ENCODE peak calls at places on chromosome 21, in seven cellular contexts. U is bronchial epithelial cell, L is K562, I is uterus, V is HL-60, N is left lung, H is cardiac muscle cell. E is an unnamed sample. For H3K27me3, the result is how much of the 10 kb centered on the place peaks cover.

GRCh38 chr21:34724131-34724856 is 55.5 kb downstream of the CLIC6 start:
- DNase-seq in I (no peak), N (no peak), U (no peak), H (no peak), V (no peak), L (no peak), E (no peak)

GRCh38 chr21:28857720-28858119 is 135.0 kb downstream of the LTN1 start:
- DNase-seq in V (no peak), U (no peak), H (no peak), N (no peak), I (no peak), L (no peak), E (no peak)

GRCh38 chr21:35427320-35428040 is 378.4 kb upstream of the RUNX1 start:
- DNase-seq in N (no peak), V (no peak), L (no peak), I (no peak), H (no peak), U (no peak), E (no peak)

GRCh38 chr21:28771790-28772501 is 220.7 kb downstream of the LTN1 start:
- DNase-seq in V (no peak), I (no peak), H (no peak), N (no peak), U (peak), L (no peak), E (no peak)

GRCh38 chr21:27480841-27481261 is 514.0 kb upstream of the ADAMTS5 start:
- DNase-seq in V (no peak), N (no peak), L (no peak), H (no peak), I (no peak), U (peak), E (no peak)

GRCh38 chr21:25960423-25960822 is 210.1 kb downstream of the APP start:
- DNase-seq in N (no peak), L (no peak), I (no peak), V (no peak), U (no peak), H (peak), E (peak)

GRCh38 chr21:35529141-35529863 is 480.2 kb upstream of the RUNX1 start:
- DNase-seq in N (no peak), U (peak), V (no peak), L (no peak), H (no peak), I (no peak), E (no peak)

GRCh38 chr21:26835714-26836265 is 9.4 kb downstream of the ADAMTS1 start:
- DNase-seq in U (peak), I (no peak), V (no peak), H (no peak), L (no peak), N (no peak), E (no peak)

GRCh38 chr21:25467891-25468290 is 139.4 kb downstream of the MRPL39 start:
- DNase-seq in V (peak), U (peak), H (no peak), I (no peak), L (no peak), N (no peak), E (no peak)

GRCh38 chr21:33089439-33089838 is 19.5 kb downstream of the OLIG1 start:
- DNase-seq in V (no peak), U (no peak), N (peak), I (no peak), H (no peak), L (no peak), E (no peak)

GRCh38 chr21:32698286-32698685 is 29.5 kb downstream of the SYNJ1 start:
- DNase-seq in L (no peak), V (no peak), H (no peak), I (no peak), N (no peak), U (no peak), E (no peak)

GRCh38 chr21:27534211-27534610 is 567.3 kb upstream of the ADAMTS5 start:
- DNase-seq in N (no peak), V (no peak), U (no peak), H (no peak), I (no peak), L (no peak), E (no peak)

GRCh38 chr21:32411366-32412161 is 942 bp upstream of the EVA1C start:
- DNase-seq in N (peak), L (peak), U (no peak), I (peak), V (no peak), H (peak), E (peak)

GRCh38 chr21:40331182-40331581 is 463.9 kb downstream of the PCP4 start:
- DNase-seq in V (no peak), N (no peak), H (peak), I (no peak), U (no peak), L (no peak), E (no peak)

GRCh38 chr21:32921632-32922230 is 104.0 kb upstream of the OLIG2 start:
- DNase-seq in U (peak), I (no peak), N (no peak), V (no peak), L (peak), H (no peak), E (peak)

GRCh38 chr21:35641271-35642016 is 418.9 kb downstream of the SETD4 start:
- DNase-seq in L (no peak), I (no peak), U (no peak), H (no peak), V (no peak), N (no peak), E (no peak)

GRCh38 chr21:24941316-24942185 is 665.7 kb downstream of the MRPL39 start:
- DNase-seq in L (no peak), U (peak), I (no peak), V (no peak), H (no peak), N (no peak), E (no peak)

GRCh38 chr21:26977741-26978140 is 10.9 kb upstream of the ADAMTS5 start:
- DNase-seq in N (no peak), I (no peak), U (peak), H (no peak), V (no peak), L (no peak), E (no peak)

GRCh38 chr21:35628331-35628730 is 432.0 kb downstream of the SETD4 start:
- DNase-seq in N (no peak), U (no peak), H (no peak), L (no peak), V (no peak), I (no peak), E (no peak)

GRCh38 chr21:27812279-27812678 is 845.4 kb upstream of the ADAMTS5 start:
- DNase-seq in U (peak), I (no peak), N (no peak), V (no peak), H (no peak), L (no peak), E (no peak)

GRCh38 chr21:24367936-24368335 is 1239.3 kb downstream of the MRPL39 start:
- DNase-seq in V (no peak), L (no peak), I (no peak), H (no peak), N (no peak), U (peak), E (no peak)

GRCh38 chr21:35075546-35075945 is 26.4 kb upstream of the RUNX1 start:
- DNase-seq in L (peak), U (peak), I (no peak), H (no peak), V (no peak), N (no peak), E (no peak)

GRCh38 chr21:29351691-29352090 is 53.0 kb downstream of the BACH1 start:
- DNase-seq in L (no peak), U (no peak), N (no peak), H (peak), I (no peak), V (no peak), E (no peak)

DNA sequence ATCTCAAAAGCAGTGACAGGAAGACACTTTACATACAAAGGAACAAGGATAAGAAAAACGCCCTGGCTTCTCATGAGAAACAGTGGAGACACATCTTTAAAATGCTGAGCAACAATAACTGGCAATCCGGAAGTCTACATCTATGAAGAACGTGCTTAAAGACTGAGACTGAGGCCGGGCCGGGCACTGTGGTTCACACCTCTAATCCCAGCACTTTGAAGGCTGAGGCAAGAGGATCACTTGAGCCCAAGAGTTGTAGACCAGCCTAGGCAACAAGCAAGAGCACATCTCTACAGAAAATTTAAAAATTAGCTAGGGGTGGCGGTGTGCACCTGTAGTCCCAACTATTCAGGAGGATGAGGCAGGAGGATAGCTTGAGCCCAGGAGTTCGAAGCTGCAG is 2.1 kb upstream of the KRTAP12-1 start:
- DNase-seq in H (no peak), L (no peak), U (no peak), V (no peak), I (no peak), N (no peak), E (no peak)
- H3K27me3 ChIP-seq in H (under half), L (half or more), U (under half), V (under half), I (under half), N (under half), E (under half)

GRCh38 chr21:39134288-39134810 is 48.9 kb downstream of the PSMG1 start:
- DNase-seq in V (no peak), N (no peak), I (no peak), L (no peak), U (no peak), H (no peak), E (no peak)
- H3K4me3 ChIP-seq in V (no peak), N (no peak), I (no peak), L (no peak), U (no peak), H (no peak), E (no peak)

GRCh38 chr21:42332557-42332956 is 17.3 kb upstream of the TFF3 start:
- DNase-seq in U (no peak), N (no peak), V (no peak), L (no peak), H (no peak), I (peak), E (no peak)
- TF ChIP-seq CTCF in U (no peak), N (no peak), V (no peak), L (no peak), H (no peak), I (no peak), E (no peak)

GRCh38 chr21:39107739-39108138 is 75.5 kb downstream of the PSMG1 start:
- DNase-seq in V (no peak), I (no peak), H (no peak), U (no peak), N (no peak), L (no peak), E (no peak)

GRCh38 chr21:39104911-39105310 is 78.3 kb downstream of the PSMG1 start:
- DNase-seq in V (no peak), U (no peak), I (no peak), N (no peak), L (no peak), H (no peak), E (no peak)

GRCh38 chr21:39106881-39107462 is 76.3 kb downstream of the PSMG1 start:
- DNase-seq in L (no peak), I (no peak), N (no peak), V (no peak), H (no peak), U (no peak), E (no peak)

GRCh38 chr21:39105341-39105765 is 77.9 kb downstream of the PSMG1 start:
- DNase-seq in N (no peak), I (no peak), U (no peak), L (no peak), H (no peak), V (no peak), E (no peak)

GRCh38 chr21:39105836-39106235 is 77.4 kb downstream of the PSMG1 start:
- DNase-seq in I (no peak), H (no peak), U (no peak), L (no peak), V (no peak), N (no peak), E (no peak)
- H3K27me3 ChIP-seq in I (under half), H (under half), U (under half), L (under half), V (under half), N (under half), E (under half)

GRCh38 chr21:44458971-44459711 is 3.8 kb downstream of the LRRC3 start:
- DNase-seq in I (no peak), H (no peak), L (no peak), V (no peak), N (no peak), U (no peak), E (peak)

GRCh38 chr21:44456207-44456914 is 1.1 kb downstream of the LRRC3 start:
- DNase-seq in I (no peak), L (no peak), V (no peak), H (no peak), N (no peak), U (no peak), E (no peak)

GRCh38 chr21:44454747-44455523 is at the start of gene LRRC3:
- DNase-seq in I (peak), H (peak), U (peak), L (peak), V (peak), N (peak), E (peak)

GRCh38 chr21:44455524-44456206 is 355 bp downstream of the LRRC3 start:
- DNase-seq in I (no peak), L (peak), V (no peak), U (no peak), N (peak), H (peak), E (peak)

GRCh38 chr21:44456915-44457736 is 1.8 kb downstream of the LRRC3 start:
- DNase-seq in V (no peak), L (no peak), I (no peak), U (no peak), N (no peak), H (no peak), E (no peak)
- H3K4me3 ChIP-seq in V (no peak), L (no peak), I (no peak), U (no peak), N (no peak), H (no peak), E (no peak)

GRCh38 chr21:16851054-16851453 is 661.8 kb upstream of the CXADR start:
- DNase-seq in L (no peak), I (no peak), V (no peak), N (no peak), U (no peak), H (no peak), E (no peak)
- TF ChIP-seq CTCF in L (no peak), I (no peak), V (no peak), N (no peak), U (peak), H (no peak), E (no peak)

DNA sequence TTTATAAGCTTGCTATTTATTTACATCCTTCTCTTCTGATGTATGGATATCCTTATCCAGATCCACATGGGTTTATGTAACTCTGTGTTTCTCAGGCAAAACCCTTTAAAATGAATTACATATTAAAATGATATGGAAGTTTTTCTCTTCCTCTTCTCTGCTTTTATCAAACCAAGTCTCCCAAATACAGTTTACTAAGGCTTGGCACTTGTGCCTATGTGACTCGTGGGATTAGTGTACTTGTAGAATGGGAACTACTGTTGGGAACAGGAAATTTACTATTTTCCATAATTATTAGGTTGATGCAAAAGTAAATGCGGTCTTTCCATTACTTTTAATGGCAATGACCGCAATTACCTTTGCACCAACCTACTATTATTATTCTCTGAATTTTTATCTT is 14.8 kb downstream of the SIM2 start:
- DNase-seq in H (no peak), N (no peak), L (no peak), V (no peak), U (no peak), I (no peak), E (no peak)
- H3K27me3 ChIP-seq in H (half or more), N (half or more), L (under half), V (half or more), U (under half), I (half or more), E (under half)

GRCh38 chr21:31358148-31358547 is 14.1 kb upstream of the TIAM1 start:
- DNase-seq in H (no peak), V (no peak), L (no peak), U (no peak), N (no peak), I (no peak), E (no peak)

GRCh38 chr21:31363720-31364119 is 19.7 kb upstream of the TIAM1 start:
- DNase-seq in N (no peak), H (no peak), V (no peak), U (no peak), L (no peak), I (no peak), E (no peak)

GRCh38 chr21:31364265-31364945 is 20.3 kb upstream of the TIAM1 start:
- DNase-seq in V (no peak), L (no peak), I (no peak), U (no peak), H (no peak), N (no peak), E (no peak)

GRCh38 chr21:31354604-31355443 is 10.8 kb upstream of the TIAM1 start:
- DNase-seq in N (peak), V (no peak), L (no peak), U (peak), H (no peak), I (no peak), E (no peak)

GRCh38 chr21:31360717-31361116 is 16.7 kb upstream of the TIAM1 start:
- DNase-seq in I (no peak), L (no peak), N (no peak), V (no peak), H (no peak), U (peak), E (no peak)
- H3K4me3 ChIP-seq in I (no peak), L (no peak), N (no peak), V (no peak), H (no peak), U (no peak), E (no peak)

GRCh38 chr21:16457498-16457897 is 727.7 kb downstream of the USP25 start:
- DNase-seq in N (no peak), L (no peak), V (no peak), I (no peak), H (peak), U (no peak), E (no peak)

GRCh38 chr21:16455526-16455925 is 725.7 kb downstream of the USP25 start:
- DNase-seq in I (no peak), L (no peak), H (no peak), V (no peak), N (no peak), U (no peak), E (no peak)

GRCh38 chr21:16455978-16456377 is 726.2 kb downstream of the USP25 start:
- DNase-seq in V (no peak), U (no peak), L (no peak), H (peak), I (no peak), N (no peak), E (no peak)

DNA sequence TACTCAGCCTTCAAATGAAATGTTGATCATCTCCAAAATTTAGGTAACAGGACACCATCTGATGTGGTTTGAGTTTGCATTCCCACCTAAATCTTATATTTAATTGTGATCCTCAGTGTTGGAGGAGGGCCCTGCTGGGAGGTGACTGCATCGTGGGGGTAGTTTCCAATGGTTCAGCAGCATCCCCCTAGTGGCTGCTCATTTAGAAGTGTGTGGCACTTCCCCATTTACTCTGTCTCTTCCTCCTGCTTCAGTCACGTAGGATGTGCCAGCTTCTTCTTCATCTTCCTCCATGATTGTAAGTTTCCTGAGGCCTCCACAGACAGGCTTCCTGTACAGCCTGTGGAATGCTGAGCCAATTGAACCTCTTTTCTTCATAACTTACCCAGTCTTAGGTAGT is 731.2 kb downstream of the USP25 start:
- DNase-seq in I (no peak), V (no peak), N (no peak), U (no peak), L (no peak), H (no peak), E (peak)
- TF ChIP-seq CTCF in I (no peak), V (no peak), N (no peak), U (no peak), L (no peak), H (no peak), E (peak)

DNA sequence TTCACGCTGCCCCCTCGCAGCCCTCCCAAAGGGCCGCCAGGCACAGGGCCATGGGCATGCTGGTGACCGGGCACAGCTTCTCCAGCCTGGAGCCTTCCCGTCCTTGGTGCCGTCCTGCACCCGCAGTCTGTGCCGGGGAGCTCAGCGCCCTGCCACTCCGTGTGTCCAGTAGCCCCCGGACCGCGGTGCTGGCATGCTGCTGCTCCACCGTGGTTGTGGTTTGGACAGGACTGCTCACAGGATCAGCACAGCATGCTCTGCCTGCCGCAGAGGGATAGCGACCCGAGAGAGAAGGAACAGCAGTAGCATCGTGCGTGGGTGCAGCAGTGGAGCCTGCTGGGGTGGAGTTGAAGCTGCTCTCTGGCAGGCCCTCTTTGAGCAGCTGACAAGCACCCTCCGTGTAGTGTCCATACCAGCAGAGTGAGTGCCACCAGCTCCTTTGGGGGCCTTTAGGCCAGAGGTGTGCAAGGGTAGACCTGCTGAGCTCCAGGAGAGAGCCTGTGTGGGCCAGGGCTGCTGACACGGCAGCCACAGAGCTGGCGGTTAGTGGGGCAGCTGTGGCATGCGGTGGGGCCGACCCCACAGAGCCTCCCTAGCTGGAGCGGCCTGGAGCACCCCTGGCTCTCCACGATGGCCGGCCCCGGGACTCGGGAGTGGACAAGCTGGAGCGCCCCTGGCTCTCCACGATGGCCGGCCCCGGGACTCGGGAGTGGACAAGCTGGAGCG is 6.4 kb upstream of the PCBP3 start:
- DNase-seq in N (no peak), V (no peak), L (no peak), U (no peak), H (no peak), I (no peak), E (no peak)
- H3K27me3 ChIP-seq in N (under half), V (under half), L (under half), U (under half), H (under half), I (under half), E (under half)

E was measured in WERI-Rb-1.